ENCODE peak calls at places on chromosome 14, in nine cellular contexts. One of them, this sample, is unnamed.

GRCh38 chr14:28242895-28243294 is 523.7 kb upstream of the FOXG1 start:
- DNase-seq in activated gamma-delta T cell: no peak
- DNase-seq in DMS79 treated with DMSO at 0.1 percent for 48 hours: no peak
- DNase-seq in kidney tubule cell: no peak
- DNase-seq in sciatic nerve: no peak
- DNase-seq in thyroid gland: no peak
- DNase-seq in lung: no peak
- DNase-seq in NCI-H82: peak
- DNase-seq in amniotic stem cell: no peak
- DNase-seq in this sample: no peak

GRCh38 chr14:66758031-66758613 is 250.2 kb downstream of the GPHN start:
- DNase-seq in activated gamma-delta T cell: no peak
- DNase-seq in DMS79 treated with DMSO at 0.1 percent for 48 hours: no peak
- DNase-seq in kidney tubule cell: no peak
- DNase-seq in sciatic nerve: no peak
- DNase-seq in thyroid gland: no peak
- DNase-seq in lung: no peak
- DNase-seq in NCI-H82: peak
- DNase-seq in amniotic stem cell: no peak
- DNase-seq in this sample: no peak

GRCh38 chr14:85531594-85532391 is 1.8 kb downstream of the FLRT2 start:
- DNase-seq in activated gamma-delta T cell: no peak
- DNase-seq in DMS79 treated with DMSO at 0.1 percent for 48 hours: no peak
- DNase-seq in kidney tubule cell: peak
- DNase-seq in sciatic nerve: peak
- DNase-seq in thyroid gland: peak
- DNase-seq in lung: peak
- DNase-seq in NCI-H82: peak
- DNase-seq in amniotic stem cell: peak
- DNase-seq in this sample: peak

GRCh38 chr14:68937790-68938514 is 41.1 kb downstream of the ACTN1 start:
- DNase-seq in activated gamma-delta T cell: no peak
- DNase-seq in DMS79 treated with DMSO at 0.1 percent for 48 hours: no peak
- DNase-seq in kidney tubule cell: peak
- DNase-seq in sciatic nerve: no peak
- DNase-seq in thyroid gland: peak
- DNase-seq in lung: no peak
- DNase-seq in NCI-H82: no peak
- DNase-seq in amniotic stem cell: no peak
- DNase-seq in this sample: peak

GRCh38 chr14:97185186-97185585 is 388.0 kb downstream of the VRK1 start:
- DNase-seq in activated gamma-delta T cell: no peak
- DNase-seq in DMS79 treated with DMSO at 0.1 percent for 48 hours: no peak
- DNase-seq in kidney tubule cell: peak
- DNase-seq in sciatic nerve: no peak
- DNase-seq in thyroid gland: no peak
- DNase-seq in lung: no peak
- DNase-seq in NCI-H82: peak
- DNase-seq in amniotic stem cell: no peak
- DNase-seq in this sample: no peak

GRCh38 chr14:31261859-31262739 is 54.5 kb upstream of the HECTD1 start:
- DNase-seq in activated gamma-delta T cell: no peak
- DNase-seq in DMS79 treated with DMSO at 0.1 percent for 48 hours: peak
- DNase-seq in kidney tubule cell: peak
- DNase-seq in sciatic nerve: no peak
- DNase-seq in thyroid gland: peak
- DNase-seq in lung: peak
- DNase-seq in NCI-H82: peak
- DNase-seq in amniotic stem cell: no peak
- DNase-seq in this sample: no peak

GRCh38 chr14:69325086-69325485 is 65.1 kb downstream of the GALNT16 start:
- DNase-seq in activated gamma-delta T cell: no peak
- DNase-seq in DMS79 treated with DMSO at 0.1 percent for 48 hours: no peak
- DNase-seq in kidney tubule cell: no peak
- DNase-seq in sciatic nerve: peak
- DNase-seq in thyroid gland: no peak
- DNase-seq in lung: no peak
- DNase-seq in NCI-H82: no peak
- DNase-seq in amniotic stem cell: no peak
- DNase-seq in this sample: no peak

GRCh38 chr14:93269341-93270068 is 62.4 kb downstream of the UBR7 start:
- DNase-seq in activated gamma-delta T cell: no peak
- DNase-seq in DMS79 treated with DMSO at 0.1 percent for 48 hours: no peak
- DNase-seq in kidney tubule cell: peak
- DNase-seq in sciatic nerve: no peak
- DNase-seq in thyroid gland: no peak
- DNase-seq in lung: no peak
- DNase-seq in NCI-H82: no peak
- DNase-seq in amniotic stem cell: no peak
- DNase-seq in this sample: no peak

GRCh38 chr14:41285193-41285748 is 321.4 kb upstream of the LRFN5 start:
- DNase-seq in activated gamma-delta T cell: no peak
- DNase-seq in DMS79 treated with DMSO at 0.1 percent for 48 hours: peak
- DNase-seq in kidney tubule cell: peak
- DNase-seq in sciatic nerve: peak
- DNase-seq in thyroid gland: no peak
- DNase-seq in lung: no peak
- DNase-seq in NCI-H82: peak
- DNase-seq in amniotic stem cell: no peak
- DNase-seq in this sample: no peak

GRCh38 chr14:96051642-96052540 is 12.7 kb downstream of the C14orf132 start:
- DNase-seq in activated gamma-delta T cell: no peak
- DNase-seq in DMS79 treated with DMSO at 0.1 percent for 48 hours: no peak
- DNase-seq in kidney tubule cell: no peak
- DNase-seq in sciatic nerve: no peak
- DNase-seq in thyroid gland: no peak
- DNase-seq in lung: no peak
- DNase-seq in NCI-H82: peak
- DNase-seq in amniotic stem cell: no peak
- DNase-seq in this sample: no peak

GRCh38 chr14:45284802-45285201 is 31.8 kb upstream of the MIS18BP1 start:
- DNase-seq in activated gamma-delta T cell: no peak
- DNase-seq in DMS79 treated with DMSO at 0.1 percent for 48 hours: no peak
- DNase-seq in kidney tubule cell: no peak
- DNase-seq in sciatic nerve: no peak
- DNase-seq in thyroid gland: no peak
- DNase-seq in lung: no peak
- DNase-seq in NCI-H82: peak
- DNase-seq in amniotic stem cell: no peak
- DNase-seq in this sample: no peak

GRCh38 chr14:93619176-93619793 is 169.0 kb downstream of the PRIMA1 start:
- DNase-seq in activated gamma-delta T cell: no peak
- DNase-seq in DMS79 treated with DMSO at 0.1 percent for 48 hours: peak
- DNase-seq in kidney tubule cell: peak
- DNase-seq in sciatic nerve: no peak
- DNase-seq in thyroid gland: peak
- DNase-seq in lung: no peak
- DNase-seq in NCI-H82: peak
- DNase-seq in amniotic stem cell: no peak
- DNase-seq in this sample: no peak

GRCh38 chr14:99627510-99628381 is 17.2 kb upstream of the HHIPL1 start:
- DNase-seq in activated gamma-delta T cell: no peak
- DNase-seq in DMS79 treated with DMSO at 0.1 percent for 48 hours: no peak
- DNase-seq in kidney tubule cell: no peak
- DNase-seq in sciatic nerve: no peak
- DNase-seq in thyroid gland: no peak
- DNase-seq in lung: no peak
- DNase-seq in NCI-H82: no peak
- DNase-seq in amniotic stem cell: no peak
- DNase-seq in this sample: peak

GRCh38 chr14:70893062-70893841 is 14.0 kb upstream of the PCNX1 start:
- DNase-seq in activated gamma-delta T cell: no peak
- DNase-seq in DMS79 treated with DMSO at 0.1 percent for 48 hours: no peak
- DNase-seq in kidney tubule cell: no peak
- DNase-seq in sciatic nerve: no peak
- DNase-seq in thyroid gland: no peak
- DNase-seq in lung: no peak
- DNase-seq in NCI-H82: no peak
- DNase-seq in amniotic stem cell: no peak
- DNase-seq in this sample: no peak

GRCh38 chr14:100438678-100439592 is 115.8 kb downstream of the SLC25A47 start:
- DNase-seq in activated gamma-delta T cell: no peak
- DNase-seq in DMS79 treated with DMSO at 0.1 percent for 48 hours: peak
- DNase-seq in kidney tubule cell: peak
- DNase-seq in sciatic nerve: no peak
- DNase-seq in thyroid gland: peak
- DNase-seq in lung: peak
- DNase-seq in NCI-H82: no peak
- DNase-seq in amniotic stem cell: peak
- DNase-seq in this sample: no peak

GRCh38 chr14:31927348-31927826 is 149.7 kb upstream of the ARHGAP5 start:
- DNase-seq in activated gamma-delta T cell: no peak
- DNase-seq in DMS79 treated with DMSO at 0.1 percent for 48 hours: no peak
- DNase-seq in kidney tubule cell: peak
- DNase-seq in sciatic nerve: no peak
- DNase-seq in thyroid gland: peak
- DNase-seq in lung: no peak
- DNase-seq in NCI-H82: peak
- DNase-seq in amniotic stem cell: peak
- DNase-seq in this sample: no peak

GRCh38 chr14:68840454-68840853 is 47.6 kb upstream of the ZFP36L1 start:
- DNase-seq in activated gamma-delta T cell: no peak
- DNase-seq in DMS79 treated with DMSO at 0.1 percent for 48 hours: no peak
- DNase-seq in kidney tubule cell: no peak
- DNase-seq in sciatic nerve: no peak
- DNase-seq in thyroid gland: no peak
- DNase-seq in lung: peak
- DNase-seq in NCI-H82: no peak
- DNase-seq in amniotic stem cell: no peak
- DNase-seq in this sample: no peak

GRCh38 chr14:94390372-94391086 is 2.1 kb upstream of the SERPINA1 start:
- DNase-seq in activated gamma-delta T cell: no peak
- DNase-seq in DMS79 treated with DMSO at 0.1 percent for 48 hours: no peak
- DNase-seq in kidney tubule cell: peak
- DNase-seq in sciatic nerve: peak
- DNase-seq in thyroid gland: peak
- DNase-seq in lung: peak
- DNase-seq in NCI-H82: no peak
- DNase-seq in amniotic stem cell: no peak
- DNase-seq in this sample: no peak

GRCh38 chr14:103090481-103091020 is 4.0 kb upstream of the EXOC3L4 start:
- DNase-seq in activated gamma-delta T cell: no peak
- DNase-seq in DMS79 treated with DMSO at 0.1 percent for 48 hours: no peak
- DNase-seq in kidney tubule cell: no peak
- DNase-seq in sciatic nerve: no peak
- DNase-seq in thyroid gland: no peak
- DNase-seq in lung: no peak
- DNase-seq in NCI-H82: no peak
- DNase-seq in amniotic stem cell: no peak
- DNase-seq in this sample: no peak

GRCh38 chr14:80356413-80356812 is 145.1 kb upstream of the DIO2 start:
- DNase-seq in activated gamma-delta T cell: no peak
- DNase-seq in DMS79 treated with DMSO at 0.1 percent for 48 hours: no peak
- DNase-seq in kidney tubule cell: no peak
- DNase-seq in sciatic nerve: no peak
- DNase-seq in thyroid gland: no peak
- DNase-seq in lung: no peak
- DNase-seq in NCI-H82: peak
- DNase-seq in amniotic stem cell: no peak
- DNase-seq in this sample: no peak

GRCh38 chr14:32896979-32897723 is 41.5 kb upstream of the NPAS3 start:
- DNase-seq in activated gamma-delta T cell: no peak
- DNase-seq in DMS79 treated with DMSO at 0.1 percent for 48 hours: peak
- DNase-seq in kidney tubule cell: peak
- DNase-seq in sciatic nerve: no peak
- DNase-seq in thyroid gland: no peak
- DNase-seq in lung: no peak
- DNase-seq in NCI-H82: peak
- DNase-seq in amniotic stem cell: no peak
- DNase-seq in this sample: no peak

GRCh38 chr14:97177016-97177415 is 379.8 kb downstream of the VRK1 start:
- DNase-seq in activated gamma-delta T cell: no peak
- DNase-seq in DMS79 treated with DMSO at 0.1 percent for 48 hours: peak
- DNase-seq in kidney tubule cell: peak
- DNase-seq in sciatic nerve: no peak
- DNase-seq in thyroid gland: no peak
- DNase-seq in lung: no peak
- DNase-seq in NCI-H82: peak
- DNase-seq in amniotic stem cell: no peak
- DNase-seq in this sample: no peak

GRCh38 chr14:100979780-100980179 is 76.3 kb upstream of the RTL1 start:
- DNase-seq in activated gamma-delta T cell: no peak
- DNase-seq in DMS79 treated with DMSO at 0.1 percent for 48 hours: no peak
- DNase-seq in kidney tubule cell: peak
- DNase-seq in sciatic nerve: no peak
- DNase-seq in thyroid gland: no peak
- DNase-seq in lung: no peak
- DNase-seq in NCI-H82: no peak
- DNase-seq in amniotic stem cell: peak
- DNase-seq in this sample: no peak

GRCh38 chr14:100629098-100629497 is 41.9 kb upstream of the BEGAIN start:
- DNase-seq in activated gamma-delta T cell: no peak
- DNase-seq in DMS79 treated with DMSO at 0.1 percent for 48 hours: no peak
- DNase-seq in kidney tubule cell: no peak
- DNase-seq in sciatic nerve: no peak
- DNase-seq in thyroid gland: peak
- DNase-seq in lung: no peak
- DNase-seq in NCI-H82: no peak
- DNase-seq in amniotic stem cell: no peak
- DNase-seq in this sample: no peak

GRCh38 chr14:51545396-51545795 is 106.3 kb upstream of the FRMD6 start:
- DNase-seq in activated gamma-delta T cell: no peak
- DNase-seq in DMS79 treated with DMSO at 0.1 percent for 48 hours: no peak
- DNase-seq in kidney tubule cell: no peak
- DNase-seq in sciatic nerve: no peak
- DNase-seq in thyroid gland: no peak
- DNase-seq in lung: no peak
- DNase-seq in NCI-H82: no peak
- DNase-seq in amniotic stem cell: no peak
- DNase-seq in this sample: no peak

GRCh38 chr14:76759589-76759988 is 1.7 kb upstream of the VASH1 start:
- DNase-seq in activated gamma-delta T cell: no peak
- DNase-seq in DMS79 treated with DMSO at 0.1 percent for 48 hours: no peak
- DNase-seq in kidney tubule cell: no peak
- DNase-seq in sciatic nerve: no peak
- DNase-seq in thyroid gland: no peak
- DNase-seq in lung: peak
- DNase-seq in NCI-H82: no peak
- DNase-seq in amniotic stem cell: no peak
- DNase-seq in this sample: no peak

GRCh38 chr14:51006781-51007211 is 62.5 kb upstream of the PYGL start:
- DNase-seq in activated gamma-delta T cell: no peak
- DNase-seq in DMS79 treated with DMSO at 0.1 percent for 48 hours: no peak
- DNase-seq in kidney tubule cell: peak
- DNase-seq in sciatic nerve: no peak
- DNase-seq in thyroid gland: peak
- DNase-seq in lung: peak
- DNase-seq in NCI-H82: peak
- DNase-seq in amniotic stem cell: peak
- DNase-seq in this sample: no peak

GRCh38 chr14:92039073-92039719 is 663 bp downstream of the TRIP11 start:
- DNase-seq in activated gamma-delta T cell: no peak
- DNase-seq in DMS79 treated with DMSO at 0.1 percent for 48 hours: peak
- DNase-seq in kidney tubule cell: peak
- DNase-seq in sciatic nerve: no peak
- DNase-seq in thyroid gland: peak
- DNase-seq in lung: no peak
- DNase-seq in NCI-H82: peak
- DNase-seq in amniotic stem cell: peak
- DNase-seq in this sample: no peak

GRCh38 chr14:105857223-105857815 is 330.9 kb downstream of the TMEM121 start:
- DNase-seq in activated gamma-delta T cell: no peak
- DNase-seq in DMS79 treated with DMSO at 0.1 percent for 48 hours: no peak
- DNase-seq in kidney tubule cell: no peak
- DNase-seq in sciatic nerve: peak
- DNase-seq in thyroid gland: no peak
- DNase-seq in lung: no peak
- DNase-seq in NCI-H82: no peak
- DNase-seq in amniotic stem cell: no peak
- DNase-seq in this sample: peak

GRCh38 chr14:67926821-67927220 is 107.2 kb downstream of the RAD51B start:
- DNase-seq in activated gamma-delta T cell: no peak
- DNase-seq in DMS79 treated with DMSO at 0.1 percent for 48 hours: no peak
- DNase-seq in kidney tubule cell: no peak
- DNase-seq in sciatic nerve: no peak
- DNase-seq in thyroid gland: no peak
- DNase-seq in lung: no peak
- DNase-seq in NCI-H82: no peak
- DNase-seq in amniotic stem cell: no peak
- DNase-seq in this sample: no peak

GRCh38 chr14:75864352-75864751 is 117.4 kb downstream of the TGFB3 start:
- DNase-seq in activated gamma-delta T cell: no peak
- DNase-seq in DMS79 treated with DMSO at 0.1 percent for 48 hours: no peak
- DNase-seq in kidney tubule cell: peak
- DNase-seq in sciatic nerve: no peak
- DNase-seq in thyroid gland: no peak
- DNase-seq in lung: no peak
- DNase-seq in NCI-H82: no peak
- DNase-seq in amniotic stem cell: no peak
- DNase-seq in this sample: no peak